ENCODE peak calls at places on chromosomes 7 and 10, in ten cellular contexts. U is lower leg skin, A is fibroblast of lung, Q is mesothelial cell of epicardium, F is glutamatergic neuron, O is NB4, N is choroid plexus epithelial cell, E is heart right ventricle, R is neural crest cell, P is PC-9. Z is an unnamed sample.

GRCh38 chr7:14424675-14425074 is 435.2 kb upstream of the ETV1 start:
- DNase-seq in U (no peak), A (no peak), Q (no peak), F (no peak), O (no peak), N (peak), E (no peak), R (no peak), P (no peak), Z (no peak)

GRCh38 chr10:126491476-126491875 is 103.2 kb upstream of the ADAM12 start:
- DNase-seq in U (no peak), A (no peak), Q (no peak), F (no peak), O (no peak), N (no peak), E (no peak), R (no peak), P (no peak), Z (no peak)

GRCh38 chr10:5550621-5551530 is 26.1 kb downstream of the CALML3 start:
- DNase-seq in U (peak), A (peak), Q (no peak), F (peak), O (peak), N (peak), E (no peak), R (no peak), P (peak), Z (no peak)

GRCh38 chr10:69506834-69507643 is 55.8 kb downstream of the TSPAN15 start:
- DNase-seq in U (peak), A (no peak), Q (no peak), F (no peak), O (no peak), N (no peak), E (no peak), R (no peak), P (peak), Z (peak)

GRCh38 chr10:49609283-49610014 is 661 bp upstream of the SLC18A3 start:
- DNase-seq in U (peak), A (no peak), Q (no peak), F (peak), O (no peak), N (no peak), E (no peak), R (peak), P (no peak), Z (no peak)

GRCh38 chr10:6711286-6711817 is 131.3 kb upstream of the PRKCQ start:
- DNase-seq in U (no peak), A (no peak), Q (no peak), F (no peak), O (no peak), N (no peak), E (no peak), R (no peak), P (no peak), Z (no peak)

GRCh38 chr7:15007507-15007906 is 105.0 kb upstream of the DGKB start:
- DNase-seq in U (no peak), A (no peak), Q (no peak), F (peak), O (peak), N (peak), E (no peak), R (no peak), P (no peak), Z (no peak)

GRCh38 chr7:102061981-102062390 is 224.7 kb upstream of the SH2B2 start:
- DNase-seq in U (no peak), A (no peak), Q (no peak), F (no peak), O (peak), N (no peak), E (no peak), R (no peak), P (no peak), Z (no peak)

GRCh38 chr10:31083765-31084184 is 52.1 kb upstream of the ZNF438 start:
- DNase-seq in U (no peak), A (peak), Q (no peak), F (peak), O (peak), N (peak), E (peak), R (peak), P (no peak), Z (no peak)

GRCh38 chr7:4079366-4079765 is 602.7 kb upstream of the FOXK1 start:
- DNase-seq in U (peak), A (no peak), Q (no peak), F (no peak), O (no peak), N (no peak), E (no peak), R (no peak), P (no peak), Z (peak)

GRCh38 chr7:93147358-93147757 is 827 bp downstream of the SAMD9L start:
- DNase-seq in U (peak), A (peak), Q (no peak), F (no peak), O (peak), N (peak), E (peak), R (no peak), P (peak), Z (no peak)

GRCh38 chr10:87656431-87657072 is 3.1 kb upstream of the PAPSS2 start:
- DNase-seq in U (no peak), A (peak), Q (no peak), F (no peak), O (peak), N (peak), E (peak), R (no peak), P (no peak), Z (no peak)

GRCh38 chr7:75994388-75995051 is at the start of gene TMEM120A:
- DNase-seq in U (peak), A (peak), Q (peak), F (peak), O (peak), N (peak), E (peak), R (peak), P (peak), Z (peak)
- TF ChIP-seq CTCF in U (no peak), A (no peak), Q (no peak), F (no peak), O (no peak), N (peak), E (peak), R (peak), P (peak), Z (peak)

DNA sequence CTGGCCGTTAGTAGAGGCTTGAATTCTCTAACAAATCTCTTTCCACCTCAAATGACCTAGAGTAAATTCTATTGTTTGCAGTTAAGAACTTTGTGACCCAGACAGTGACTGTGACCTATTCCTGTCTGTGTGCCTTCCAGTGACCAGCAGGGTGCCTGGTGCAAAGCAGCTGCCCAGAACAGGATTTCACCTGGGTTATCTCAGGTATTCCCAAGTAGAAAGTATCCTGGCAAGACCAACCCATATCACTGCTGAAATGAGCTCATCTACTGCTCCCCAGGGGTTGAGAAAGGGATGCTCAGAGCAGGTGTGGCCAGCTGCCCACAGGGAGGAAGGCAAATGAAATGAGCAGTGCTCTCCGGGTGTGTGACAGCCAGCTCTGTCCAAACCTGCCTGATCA is 2.1 kb upstream of the MSMB start:
- DNase-seq in U (no peak), A (no peak), Q (no peak), F (peak), O (no peak), N (no peak), E (no peak), R (no peak), P (peak), Z (no peak)
- TF ChIP-seq CTCF in U (no peak), A (no peak), Q (no peak), F (no peak), O (no peak), N (no peak), E (no peak), R (no peak), P (no peak), Z (no peak)

GRCh38 chr7:78017621-78018100 is 219.1 kb downstream of the PHTF2 start:
- DNase-seq in U (no peak), A (no peak), Q (no peak), F (no peak), O (no peak), N (no peak), E (no peak), R (no peak), P (no peak), Z (no peak)

GRCh38 chr7:78020874-78021249 is 222.3 kb downstream of the PHTF2 start:
- DNase-seq in U (no peak), A (no peak), Q (no peak), F (no peak), O (no peak), N (peak), E (no peak), R (no peak), P (no peak), Z (no peak)

GRCh38 chr7:78019457-78020130 is 221.0 kb downstream of the PHTF2 start:
- DNase-seq in U (peak), A (peak), Q (peak), F (peak), O (peak), N (peak), E (peak), R (peak), P (no peak), Z (peak)

GRCh38 chr7:78020131-78020873 is 221.7 kb downstream of the PHTF2 start:
- DNase-seq in U (no peak), A (peak), Q (peak), F (peak), O (peak), N (peak), E (peak), R (peak), P (peak), Z (no peak)

DNA sequence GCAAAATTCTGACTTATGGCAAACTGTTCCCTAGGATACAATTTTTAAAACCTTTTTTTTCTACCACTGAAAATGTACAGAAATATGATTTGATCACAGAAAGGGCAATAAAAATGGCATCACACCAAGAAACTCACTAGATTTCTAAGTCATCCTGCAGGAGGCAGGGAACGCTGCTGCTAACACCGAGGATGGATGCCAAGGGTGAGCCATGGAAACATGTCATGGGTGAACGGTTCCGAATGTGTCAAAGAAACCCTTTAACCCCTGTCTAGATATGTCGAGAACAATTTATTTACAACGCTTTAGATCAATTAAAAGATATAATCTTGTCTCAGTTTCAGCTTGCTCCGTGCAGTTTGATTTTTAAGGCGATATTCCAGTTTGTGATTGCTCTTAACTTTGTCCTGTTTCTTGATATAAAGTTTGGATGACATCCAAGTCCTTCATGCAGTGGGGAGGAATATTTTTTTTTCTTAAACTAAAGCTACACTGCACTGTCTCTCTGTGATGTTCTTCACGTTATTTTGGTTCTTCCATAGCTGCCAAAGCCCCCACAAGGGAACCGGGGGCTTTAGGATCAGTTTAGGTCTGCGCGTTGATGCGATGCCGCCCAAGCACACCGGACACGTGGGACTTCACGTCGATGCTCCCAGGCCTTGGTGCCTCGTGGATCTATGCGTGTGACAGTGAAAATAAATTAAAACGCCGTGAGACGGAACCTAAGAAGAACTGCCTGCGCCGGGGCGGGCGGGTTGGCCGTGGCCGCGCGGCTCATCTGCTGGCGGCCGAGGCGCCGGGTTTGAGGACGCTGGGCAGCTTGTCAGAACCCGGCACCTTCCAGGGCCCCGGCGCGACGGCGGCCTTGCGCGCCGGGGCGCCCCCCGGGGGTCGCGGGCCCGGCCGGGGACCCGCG is 220.2 kb downstream of the PHTF2 start:
- DNase-seq in U (peak), A (peak), Q (peak), F (peak), O (peak), N (peak), E (peak), R (peak), P (no peak), Z (no peak)
- TF ChIP-seq CTCF in U (no peak), A (peak), Q (no peak), F (no peak), O (no peak), N (peak), E (peak), R (no peak), P (no peak), Z (no peak)

GRCh38 chr10:90289037-90289436 is 568.8 kb downstream of the HTR7 start:
- DNase-seq in U (no peak), A (peak), Q (no peak), F (no peak), O (no peak), N (peak), E (no peak), R (no peak), P (no peak), Z (no peak)

GRCh38 chr10:90293629-90294028 is 564.2 kb downstream of the HTR7 start:
- DNase-seq in U (no peak), A (no peak), Q (no peak), F (no peak), O (no peak), N (no peak), E (no peak), R (no peak), P (no peak), Z (no peak)

GRCh38 chr10:90286941-90287340 is 570.9 kb downstream of the HTR7 start:
- DNase-seq in U (no peak), A (no peak), Q (no peak), F (no peak), O (no peak), N (no peak), E (no peak), R (no peak), P (no peak), Z (no peak)

GRCh38 chr10:90286406-90286805 is 571.4 kb downstream of the HTR7 start:
- DNase-seq in U (no peak), A (no peak), Q (no peak), F (no peak), O (no peak), N (no peak), E (no peak), R (no peak), P (no peak), Z (no peak)

DNA sequence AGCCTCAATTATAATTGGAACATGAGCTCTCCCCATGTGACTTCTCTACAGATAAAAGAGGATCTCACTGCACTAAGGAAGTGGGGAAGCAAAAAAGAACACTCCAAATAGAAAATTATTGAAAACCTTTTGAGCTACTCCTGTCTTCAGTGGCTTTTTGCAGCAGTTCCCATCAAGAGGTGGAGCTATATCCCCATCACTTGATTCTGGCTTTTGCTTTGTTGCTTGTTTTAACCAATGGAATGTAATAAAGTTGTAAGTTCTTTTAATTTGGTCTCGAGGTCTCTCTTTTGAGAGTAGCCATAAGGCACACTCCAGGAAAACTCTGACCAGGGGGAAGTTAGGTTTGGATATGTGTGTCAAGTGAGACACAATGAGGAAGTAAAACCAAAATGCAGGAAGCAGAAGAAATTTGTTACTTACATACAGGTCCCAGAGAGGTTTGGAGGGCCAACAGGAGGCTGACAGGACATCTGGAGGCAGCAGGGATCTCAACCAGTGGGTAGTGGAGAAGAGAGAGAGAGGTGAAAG is 569.4 kb downstream of the HTR7 start:
- DNase-seq in U (no peak), A (peak), Q (no peak), F (no peak), O (no peak), N (peak), E (no peak), R (no peak), P (no peak), Z (no peak)
- TF ChIP-seq CTCF in U (no peak), A (peak), Q (no peak), F (no peak), O (no peak), N (peak), E (peak), R (no peak), P (no peak), Z (peak)

GRCh38 chr7:128891110-128891941 is 19.2 kb downstream of the KCP start:
- DNase-seq in U (no peak), A (no peak), Q (no peak), F (no peak), O (no peak), N (no peak), E (no peak), R (no peak), P (peak), Z (no peak)
- TF ChIP-seq CTCF in U (no peak), A (no peak), Q (no peak), F (no peak), O (no peak), N (no peak), E (no peak), R (no peak), P (no peak), Z (no peak)

GRCh38 chr7:82114237-82114636 is 329.3 kb downstream of the CACNA2D1 start:
- DNase-seq in U (no peak), A (no peak), Q (no peak), F (no peak), O (no peak), N (no peak), E (no peak), R (no peak), P (no peak), Z (no peak)
- TF ChIP-seq CTCF in U (no peak), A (no peak), Q (no peak), F (no peak), O (no peak), N (no peak), E (no peak), R (no peak), P (no peak), Z (no peak)

GRCh38 chr7:50920031-50920635 is 137.4 kb upstream of the GRB10 start:
- DNase-seq in U (no peak), A (peak), Q (no peak), F (no peak), O (no peak), N (no peak), E (no peak), R (no peak), P (peak), Z (no peak)
- TF ChIP-seq CTCF in U (no peak), A (no peak), Q (no peak), F (no peak), O (no peak), N (no peak), E (no peak), R (no peak), P (no peak), Z (no peak)

DNA sequence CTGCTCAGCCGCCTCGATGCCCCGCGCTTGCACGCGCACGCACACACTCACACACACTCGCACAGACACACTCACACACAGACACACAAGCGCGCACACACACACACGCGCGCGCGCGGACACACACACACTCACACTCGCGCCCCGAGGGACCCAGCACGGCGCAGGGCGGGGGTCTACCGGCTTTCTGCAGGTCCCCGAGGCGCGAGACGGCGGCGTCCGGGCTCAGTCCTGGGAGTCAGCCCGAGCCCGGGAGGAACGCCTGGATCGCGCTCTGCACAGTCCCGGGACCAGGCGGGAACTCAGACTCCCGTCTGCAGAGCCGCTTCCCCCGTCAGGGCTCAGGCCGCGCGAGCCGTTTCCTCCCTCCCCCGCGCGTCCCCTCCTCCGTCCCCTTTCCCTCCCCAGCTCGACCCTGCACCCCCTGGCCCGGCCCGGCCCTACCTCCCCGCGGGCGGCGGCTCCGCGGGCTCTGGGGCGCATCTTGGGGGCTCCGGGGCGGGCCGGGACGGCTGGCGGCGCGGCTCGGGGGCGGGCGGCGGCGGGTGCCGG is 477 bp downstream of the DENND2A start:
- DNase-seq in U (peak), A (peak), Q (peak), F (peak), O (peak), N (peak), E (peak), R (peak), P (no peak), Z (peak)
- TF ChIP-seq CTCF in U (no peak), A (no peak), Q (no peak), F (no peak), O (no peak), N (no peak), E (no peak), R (no peak), P (no peak), Z (no peak)

DNA sequence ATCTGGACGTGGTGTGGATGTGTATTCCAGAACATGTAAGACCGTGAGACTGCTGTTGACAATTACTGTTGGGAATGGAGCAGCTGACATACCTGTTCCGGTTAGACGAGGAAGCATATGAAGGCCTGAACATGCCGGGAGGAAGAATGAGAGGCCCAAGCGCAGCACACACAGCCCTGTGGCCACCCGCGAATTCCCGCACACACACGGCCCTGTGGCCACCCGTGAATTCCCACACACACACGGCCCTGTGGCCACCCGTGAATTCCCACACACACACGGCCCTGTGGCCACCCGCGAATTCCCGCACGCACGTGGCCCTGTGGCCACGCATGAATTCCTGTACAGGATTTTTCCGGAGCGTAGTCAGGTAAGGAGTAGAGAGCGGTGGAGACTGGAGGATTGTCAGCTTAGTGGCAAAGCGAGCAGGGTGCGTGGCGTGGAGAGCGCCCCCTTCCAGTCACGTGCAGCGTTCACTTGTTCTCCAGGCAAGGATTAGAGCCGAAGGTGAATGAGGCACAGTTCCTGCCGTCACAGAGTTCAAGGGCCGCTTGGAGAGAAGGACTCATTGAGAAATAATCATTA is 9.5 kb upstream of the SUN1 start:
- DNase-seq in U (no peak), A (no peak), Q (no peak), F (no peak), O (no peak), N (no peak), E (no peak), R (no peak), P (no peak), Z (no peak)
- TF ChIP-seq CTCF in U (no peak), A (no peak), Q (no peak), F (no peak), O (peak), N (no peak), E (no peak), R (peak), P (no peak), Z (no peak)

Z was measured in osteocyte.